ENCODE peak calls at places on chromosomes 4 and X, in seven cellular contexts. Q is adrenal gland, C is NB4, T is ovary, Z is lower leg skin, U is uterus, M is A549. G is an unnamed sample.

GRCh38 chr4:153438916-153439756 is 27.0 kb upstream of the TMEM131L start:
- DNase-seq in T (no peak), Z (no peak), Q (no peak), M (no peak), C (no peak), U (no peak), G (no peak)

GRCh38 chr4:53576218-53576617 is 15.1 kb downstream of the LNX1 start:
- DNase-seq in C (no peak), Q (no peak), M (no peak), T (no peak), U (no peak), Z (no peak), G (no peak)

GRCh38 chr4:6753103-6753560 is 29.4 kb upstream of the KIAA0232 start:
- DNase-seq in Q (no peak), T (no peak), Z (no peak), U (no peak), M (no peak), C (no peak), G (no peak)

GRCh38 chr4:121728798-121729226 is 32.0 kb upstream of the ANXA5 start:
- DNase-seq in C (no peak), Q (no peak), T (no peak), Z (no peak), U (no peak), M (no peak), G (no peak)

GRCh38 chr4:95580226-95580625 is 31.5 kb upstream of the UNC5C start:
- DNase-seq in Q (no peak), U (no peak), Z (no peak), M (no peak), T (no peak), C (no peak), G (no peak)

GRCh38 chr4:6278801-6279197 is 9.1 kb downstream of the WFS1 start:
- DNase-seq in C (peak; percentile 64), T (peak; percentile 82), Q (peak; percentile 47), M (no peak), U (peak; percentile 66), Z (no peak), G (no peak)

GRCh38 chr4:146585761-146586333 is 52.8 kb upstream of the POU4F2 start:
- DNase-seq in Q (peak; percentile 21), M (no peak), C (peak; percentile 35), Z (no peak), T (no peak), U (no peak), G (no peak)

GRCh38 chr4:93710847-93711430 is 117.6 kb upstream of the ATOH1 start:
- DNase-seq in T (no peak), M (no peak), Z (no peak), C (no peak), U (no peak), Q (no peak), G (no peak)

GRCh38 chr4:102390438-102390837 is 45.2 kb upstream of the SLC39A8 start:
- DNase-seq in T (no peak), Q (no peak), M (no peak), U (no peak), Z (no peak), C (peak; percentile 93), G (no peak)

GRCh38 chr4:38071801-38072567 is 111.8 kb downstream of the PTTG2 start:
- DNase-seq in Q (no peak), U (no peak), M (no peak), C (peak; percentile 100), Z (no peak), T (no peak), G (no peak)

DNA sequence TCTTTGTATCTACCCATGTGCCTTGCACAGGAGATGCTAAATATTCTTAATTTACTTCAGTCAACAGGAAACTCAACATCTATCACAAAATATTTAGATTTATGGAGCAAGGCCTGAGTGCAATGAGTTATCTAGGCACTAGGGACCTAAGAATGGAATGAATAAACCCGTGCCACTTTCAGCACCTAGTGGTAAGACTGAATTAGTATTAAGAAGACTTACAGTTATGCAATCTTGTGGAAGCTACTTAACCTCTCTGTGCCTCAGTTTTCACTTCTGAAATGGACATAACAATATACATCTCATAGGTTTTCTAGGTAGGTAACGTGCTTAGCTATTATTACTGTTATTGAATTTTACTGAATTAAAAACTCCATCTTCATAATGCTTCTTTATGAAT is 144.6 kb upstream of the MAP3K15 start:
- DNase-seq in C (no peak), T (no peak), Q (no peak), U (no peak), Z (no peak), M (no peak), G (no peak)
- TF ChIP-seq CTCF in C (no peak), T (no peak), Q (no peak), U (no peak), Z (no peak), M (no peak), G (no peak)

GRCh38 chr4:155953151-155954117 is at the start of gene CTSO:
- DNase-seq in U (peak; percentile 72), Z (peak; percentile 56), C (peak; percentile 53), M (peak; percentile 44), Q (peak; percentile 79), T (peak; percentile 80), G (peak; percentile 65)
- TF ChIP-seq POLR2A in U (peak; percentile 2), Z (no peak), C (no peak), M (peak; percentile 40), Q (peak; percentile 69), T (peak; percentile 31), G (no peak)

DNA sequence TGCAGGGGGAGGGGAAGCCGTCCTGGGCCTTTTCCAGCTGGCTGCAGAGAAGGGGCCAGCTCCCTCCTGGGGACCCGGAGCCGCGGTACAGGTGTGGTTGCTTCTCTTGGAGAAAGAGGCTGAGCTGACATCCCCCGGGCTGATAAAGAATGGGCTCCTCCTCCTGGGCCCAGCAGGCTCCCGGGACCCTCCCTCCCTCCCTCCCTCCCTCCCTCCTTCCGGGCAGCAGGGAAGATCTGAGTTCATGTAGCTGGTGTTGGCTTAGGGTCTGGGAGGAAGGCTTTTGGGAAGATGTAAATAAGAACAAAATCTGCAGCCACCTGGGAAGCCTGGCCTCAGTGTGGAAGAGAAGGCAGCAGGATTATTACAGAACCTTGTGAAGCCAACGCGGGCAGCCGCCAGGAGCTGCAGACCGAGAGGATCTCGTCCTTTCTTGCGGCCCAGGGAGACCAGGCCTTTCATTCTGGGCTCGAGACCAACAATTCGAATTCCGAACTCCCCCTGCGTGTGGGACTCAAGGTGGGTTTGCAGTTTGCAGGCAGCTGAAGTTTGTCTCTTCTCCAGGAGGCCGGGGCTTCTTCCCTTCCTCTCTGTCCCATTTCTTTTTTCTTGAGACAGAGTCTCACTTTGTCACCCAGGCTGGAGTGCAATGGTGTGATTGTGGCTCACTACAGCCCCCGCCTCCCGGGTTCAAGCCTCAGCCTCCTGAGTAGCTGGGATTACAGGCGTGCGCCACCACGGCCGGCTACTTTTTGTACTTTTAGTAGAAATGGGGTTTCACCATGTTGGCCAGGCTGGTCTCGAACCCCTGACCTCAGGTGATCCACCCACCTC is at the start of gene PLCXD1:
- DNase-seq in U (peak; percentile 25), T (peak; percentile 57), Z (no peak), M (peak; percentile 85), C (no peak), Q (no peak), G (no peak)
- TF ChIP-seq CTCF in U (no peak), T (no peak), Z (no peak), M (no peak), C (no peak), Q (no peak), G (no peak)

DNA sequence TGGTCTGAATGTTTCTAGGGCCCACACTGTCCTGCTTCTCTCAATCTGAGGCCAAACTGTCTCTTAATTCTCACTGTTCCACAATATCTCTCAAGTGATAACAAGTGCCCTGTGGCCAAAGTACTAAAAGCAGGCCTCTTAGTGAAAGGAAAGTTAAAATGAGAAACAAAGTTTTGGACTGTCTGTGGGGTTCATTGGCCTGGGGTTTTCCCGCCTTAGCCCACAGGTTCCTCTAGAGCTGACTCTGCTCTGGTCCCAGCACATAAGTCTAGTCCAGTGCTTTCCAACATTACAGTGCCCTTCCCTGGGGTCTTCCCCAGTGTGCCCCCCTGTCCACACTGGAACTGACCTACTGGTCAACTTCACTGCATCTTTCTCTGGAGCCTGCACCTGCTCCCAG is 6.3 kb downstream of the MAGEB1 start:
- DNase-seq in U (no peak), C (no peak), T (no peak), Q (no peak), M (no peak), Z (no peak), G (no peak)
- TF ChIP-seq POLR2A in U (no peak), C (no peak), T (no peak), Q (no peak), M (no peak), Z (no peak), G (no peak)

DNA sequence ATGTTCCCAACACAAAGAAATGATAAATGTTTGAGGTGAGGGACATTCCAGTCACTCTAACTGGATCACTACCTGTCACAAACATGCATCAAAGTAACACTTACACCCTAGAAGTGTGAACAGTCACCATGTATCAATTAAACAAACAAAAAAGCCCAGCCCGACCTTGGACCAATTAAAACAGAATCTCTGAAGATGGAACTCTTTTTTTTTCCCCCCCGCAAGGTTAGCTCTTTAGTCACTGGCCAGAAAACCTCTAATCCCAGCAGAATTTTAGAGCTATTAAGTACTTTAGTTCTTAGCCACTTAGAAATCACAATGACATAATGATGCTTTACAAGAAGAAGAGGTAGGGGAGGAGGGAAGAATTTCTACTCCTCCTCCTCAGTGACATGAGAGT is 154.5 kb downstream of the PALLD start:
- DNase-seq in U (no peak), Q (no peak), T (no peak), C (no peak), Z (no peak), M (no peak), G (no peak)
- TF ChIP-seq CTCF in U (no peak), Q (no peak), T (no peak), C (no peak), Z (no peak), M (no peak), G (no peak)

G was measured in breast epithelium.